ENCODE peak calls at places on chromosomes 4 and X, in ten cellular contexts. D is left cardiac atrium; H is NCI-H1092 treated with DMSO at 0.1 percent for 48 hours; T is ELF-1; R is NCI-H187 treated with DMSO at 0.1 percent for 48 hours; E is lung; U is GM12864; J is nephron progenitor cell; X is endothelial cell; I is naive thymus-derived CD8-positive, alpha-beta T cell. N is an unnamed sample.

GRCh38 chrX:37796302-37796701 is 16.4 kb downstream of the CYBB start:
- DNase-seq in D (no peak), H (no peak), T (no peak), R (no peak), E (no peak), U (no peak), J (no peak), X (no peak), I (no peak), N (no peak)

GRCh38 chrX:107721966-107722707 is 53.5 kb downstream of the TSC22D3 start:
- DNase-seq in D (no peak), H (no peak), T (no peak), R (no peak), E (no peak), U (no peak), J (no peak), X (no peak), I (no peak), N (no peak)

GRCh38 chrX:133892337-133892736 is 93.1 kb downstream of the GPC3 start:
- DNase-seq in D (no peak), H (no peak), T (peak), R (no peak), E (no peak), U (no peak), J (peak), X (peak), I (no peak), N (no peak)

GRCh38 chr4:52873861-52874343 is 11.8 kb downstream of the RASL11B start:
- DNase-seq in D (no peak), H (no peak), T (peak), R (no peak), E (peak), U (no peak), J (no peak), X (no peak), I (no peak), N (no peak)

GRCh38 chr4:76563804-76564468 is 128.9 kb downstream of the SHROOM3 start:
- DNase-seq in D (no peak), H (no peak), T (no peak), R (no peak), E (no peak), U (no peak), J (no peak), X (no peak), I (no peak), N (no peak)

GRCh38 chrX:21838937-21839333 is 482 bp upstream of the MBTPS2 start:
- DNase-seq in D (no peak), H (peak), T (no peak), R (no peak), E (no peak), U (no peak), J (no peak), X (no peak), I (no peak), N (peak)

GRCh38 chr4:145511913-145512522 is 30.4 kb downstream of the SMAD1 start:
- DNase-seq in D (no peak), H (no peak), T (no peak), R (no peak), E (no peak), U (no peak), J (no peak), X (no peak), I (no peak), N (peak)

GRCh38 chr4:152327606-152328453 is 208.1 kb downstream of the FBXW7 start:
- DNase-seq in D (no peak), H (no peak), T (no peak), R (no peak), E (no peak), U (no peak), J (no peak), X (no peak), I (no peak), N (no peak)

GRCh38 chrX:87572911-87573310 is 55.3 kb downstream of the KLHL4 start:
- DNase-seq in D (no peak), H (no peak), T (no peak), R (no peak), E (no peak), U (no peak), J (no peak), X (no peak), I (no peak), N (no peak)

GRCh38 chr4:40330536-40330935 is 4.6 kb upstream of the CHRNA9 start:
- DNase-seq in D (no peak), H (no peak), T (no peak), R (no peak), E (no peak), U (no peak), J (no peak), X (no peak), I (no peak), N (no peak)

GRCh38 chr4:8828869-8829268 is 42.8 kb downstream of the HMX1 start:
- DNase-seq in D (no peak), H (no peak), T (no peak), R (no peak), E (no peak), U (no peak), J (no peak), X (no peak), I (no peak), N (no peak)

GRCh38 chr4:8844976-8845690 is 26.5 kb downstream of the HMX1 start:
- DNase-seq in D (no peak), H (no peak), T (no peak), R (no peak), E (no peak), U (no peak), J (no peak), X (peak), I (no peak), N (no peak)

GRCh38 chrX:9848718-9849481 is 62.7 kb downstream of the SHROOM2 start:
- DNase-seq in D (no peak), H (peak), T (no peak), R (no peak), E (no peak), U (no peak), J (no peak), X (no peak), I (no peak), N (no peak)

GRCh38 chr4:141541851-141542250 is 94.5 kb upstream of the IL15 start:
- DNase-seq in D (no peak), H (no peak), T (no peak), R (no peak), E (no peak), U (no peak), J (no peak), X (no peak), I (no peak), N (peak)

GRCh38 chr4:111136438-111136837 is 513.6 kb upstream of the PITX2 start:
- DNase-seq in D (no peak), H (no peak), T (no peak), R (no peak), E (no peak), U (no peak), J (no peak), X (no peak), I (no peak), N (peak)

GRCh38 chr4:146550161-146550560 is 28.4 kb upstream of the SLC10A7 start:
- DNase-seq in D (no peak), H (no peak), T (no peak), R (no peak), E (no peak), U (no peak), J (no peak), X (no peak), I (no peak), N (no peak)

GRCh38 chr4:124640037-124640730 is 72.3 kb downstream of the ANKRD50 start:
- DNase-seq in D (no peak), H (no peak), T (no peak), R (no peak), E (no peak), U (no peak), J (no peak), X (no peak), I (no peak), N (peak)

GRCh38 chrX:18026171-18026570 is 165.1 kb upstream of the RAI2 start:
- DNase-seq in D (no peak), H (no peak), T (no peak), R (no peak), E (no peak), U (no peak), J (no peak), X (no peak), I (no peak), N (no peak)

N was measured in stromal cell of bone marrow.